ENCODE peak calls at places on chromosomes 3 and 15, in ten cellular contexts. One of them, this sample, is unnamed.

GRCh38 chr3:186097663-186098451 is 11.0 kb downstream of the ETV5 start:
- DNase-seq in transverse colon: peak; percentile 67
- DNase-seq in Peyer's patch: peak; percentile 67
- DNase-seq in Karpas-422: no peak
- DNase-seq in ovary: no peak
- DNase-seq in tibial artery: peak; percentile 43
- DNase-seq in left ventricle myocardium inferior: peak; percentile 54
- DNase-seq in adrenal gland: peak; percentile 73
- DNase-seq in fibroblast of lung: peak; percentile 88
- DNase-seq in psoas muscle: peak; percentile 29
- DNase-seq in this sample: peak; percentile 86

GRCh38 chr3:135215516-135215915 is 420.5 kb downstream of the EPHB1 start:
- DNase-seq in transverse colon: no peak
- DNase-seq in Peyer's patch: no peak
- DNase-seq in Karpas-422: no peak
- DNase-seq in ovary: no peak
- DNase-seq in tibial artery: no peak
- DNase-seq in left ventricle myocardium inferior: no peak
- DNase-seq in adrenal gland: no peak
- DNase-seq in fibroblast of lung: no peak
- DNase-seq in psoas muscle: no peak
- DNase-seq in this sample: no peak

GRCh38 chr3:188164248-188164687 is 10.3 kb downstream of the LPP start:
- DNase-seq in transverse colon: peak; percentile 80
- DNase-seq in Peyer's patch: peak; percentile 84
- DNase-seq in Karpas-422: peak; percentile 54
- DNase-seq in ovary: no peak
- DNase-seq in tibial artery: no peak
- DNase-seq in left ventricle myocardium inferior: no peak
- DNase-seq in adrenal gland: no peak
- DNase-seq in fibroblast of lung: no peak
- DNase-seq in psoas muscle: no peak
- DNase-seq in this sample: peak; percentile 89

GRCh38 chr3:47825590-47825989 is 22.7 kb downstream of the DHX30 start:
- DNase-seq in transverse colon: no peak
- DNase-seq in Peyer's patch: no peak
- DNase-seq in Karpas-422: peak; percentile 62
- DNase-seq in ovary: no peak
- DNase-seq in tibial artery: no peak
- DNase-seq in left ventricle myocardium inferior: no peak
- DNase-seq in adrenal gland: no peak
- DNase-seq in fibroblast of lung: no peak
- DNase-seq in psoas muscle: no peak
- DNase-seq in this sample: no peak

GRCh38 chr3:6739288-6739687 is 121.6 kb upstream of the GRM7 start:
- DNase-seq in transverse colon: no peak
- DNase-seq in Peyer's patch: no peak
- DNase-seq in Karpas-422: no peak
- DNase-seq in ovary: no peak
- DNase-seq in tibial artery: no peak
- DNase-seq in left ventricle myocardium inferior: no peak
- DNase-seq in adrenal gland: no peak
- DNase-seq in fibroblast of lung: no peak
- DNase-seq in psoas muscle: no peak
- DNase-seq in this sample: no peak

GRCh38 chr3:76551739-76552138 is 488.2 kb upstream of the ROBO2 start:
- DNase-seq in transverse colon: no peak
- DNase-seq in Peyer's patch: no peak
- DNase-seq in Karpas-422: no peak
- DNase-seq in ovary: no peak
- DNase-seq in tibial artery: no peak
- DNase-seq in left ventricle myocardium inferior: no peak
- DNase-seq in adrenal gland: no peak
- DNase-seq in fibroblast of lung: no peak
- DNase-seq in psoas muscle: no peak
- DNase-seq in this sample: no peak

GRCh38 chr15:75058127-75058905 is 34.9 kb downstream of the PPCDC start:
- DNase-seq in transverse colon: no peak
- DNase-seq in Peyer's patch: peak; percentile 26
- DNase-seq in Karpas-422: no peak
- DNase-seq in ovary: peak; percentile 8
- DNase-seq in tibial artery: no peak
- DNase-seq in left ventricle myocardium inferior: no peak
- DNase-seq in adrenal gland: no peak
- DNase-seq in fibroblast of lung: no peak
- DNase-seq in psoas muscle: no peak
- DNase-seq in this sample: peak; percentile 6

GRCh38 chr3:108552267-108553159 is 36.7 kb downstream of the CIP2A start:
- DNase-seq in transverse colon: no peak
- DNase-seq in Peyer's patch: no peak
- DNase-seq in Karpas-422: peak; percentile 73
- DNase-seq in ovary: no peak
- DNase-seq in tibial artery: no peak
- DNase-seq in left ventricle myocardium inferior: no peak
- DNase-seq in adrenal gland: no peak
- DNase-seq in fibroblast of lung: peak; percentile 78
- DNase-seq in psoas muscle: no peak
- DNase-seq in this sample: no peak

GRCh38 chr3:134463676-134464611 is 21.8 kb downstream of the ANAPC13 start:
- DNase-seq in transverse colon: peak; percentile 58
- DNase-seq in Peyer's patch: peak; percentile 76
- DNase-seq in Karpas-422: no peak
- DNase-seq in ovary: peak; percentile 94
- DNase-seq in tibial artery: peak; percentile 77
- DNase-seq in left ventricle myocardium inferior: peak; percentile 79
- DNase-seq in adrenal gland: peak; percentile 46
- DNase-seq in fibroblast of lung: peak; percentile 97
- DNase-seq in psoas muscle: peak; percentile 83
- DNase-seq in this sample: peak; percentile 28

GRCh38 chr3:165466856-165467255 is 270.7 kb upstream of the SLITRK3 start:
- DNase-seq in transverse colon: no peak
- DNase-seq in Peyer's patch: no peak
- DNase-seq in Karpas-422: no peak
- DNase-seq in ovary: no peak
- DNase-seq in tibial artery: no peak
- DNase-seq in left ventricle myocardium inferior: no peak
- DNase-seq in adrenal gland: no peak
- DNase-seq in fibroblast of lung: peak; percentile 33
- DNase-seq in psoas muscle: no peak
- DNase-seq in this sample: no peak

GRCh38 chr15:81101894-81102815 is 31.9 kb upstream of the CFAP161 start:
- DNase-seq in transverse colon: no peak
- DNase-seq in Peyer's patch: no peak
- DNase-seq in Karpas-422: no peak
- DNase-seq in ovary: no peak
- DNase-seq in tibial artery: no peak
- DNase-seq in left ventricle myocardium inferior: no peak
- DNase-seq in adrenal gland: no peak
- DNase-seq in fibroblast of lung: no peak
- DNase-seq in psoas muscle: no peak
- DNase-seq in this sample: no peak

GRCh38 chr15:67843571-67844387 is 3.9 kb upstream of the RNU6-1 start:
- DNase-seq in transverse colon: no peak
- DNase-seq in Peyer's patch: no peak
- DNase-seq in Karpas-422: no peak
- DNase-seq in ovary: peak; percentile 85
- DNase-seq in tibial artery: no peak
- DNase-seq in left ventricle myocardium inferior: no peak
- DNase-seq in adrenal gland: peak; percentile 70
- DNase-seq in fibroblast of lung: no peak
- DNase-seq in psoas muscle: no peak
- DNase-seq in this sample: no peak

DNA sequence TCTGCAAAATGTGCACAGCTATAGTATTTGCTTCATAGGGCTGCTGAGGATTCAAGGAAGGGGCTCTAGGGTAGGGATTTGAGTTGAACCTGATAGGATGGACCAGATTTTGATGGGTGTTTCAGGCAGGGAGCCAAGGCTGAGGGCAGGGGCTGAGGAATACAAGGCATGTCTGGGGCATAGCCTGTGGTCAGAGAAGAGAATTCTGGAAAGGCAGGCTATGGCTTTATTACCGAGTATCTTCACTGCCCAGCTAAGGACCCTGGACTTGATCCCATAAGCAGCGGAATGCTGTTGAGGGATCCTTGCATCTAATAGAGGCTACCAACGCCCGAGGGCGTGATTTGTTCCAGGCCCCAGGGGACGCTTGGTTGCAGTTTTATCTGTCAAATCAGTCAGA is 193.0 kb upstream of the TLE3 start:
- DNase-seq in transverse colon: no peak
- DNase-seq in Peyer's patch: no peak
- DNase-seq in Karpas-422: no peak
- DNase-seq in ovary: no peak
- DNase-seq in tibial artery: no peak
- DNase-seq in left ventricle myocardium inferior: no peak
- DNase-seq in adrenal gland: no peak
- DNase-seq in fibroblast of lung: no peak
- DNase-seq in psoas muscle: no peak
- DNase-seq in this sample: no peak
- H3K27me3 ChIP-seq in transverse colon: no peaks in the 10 kb centered on the region
- H3K27me3 ChIP-seq in Peyer's patch: no peaks in the 10 kb centered on the region
- H3K27me3 ChIP-seq in Karpas-422: no peaks in the 10 kb centered on the region
- H3K27me3 ChIP-seq in ovary: no peaks in the 10 kb centered on the region
- H3K27me3 ChIP-seq in tibial artery: no peaks in the 10 kb centered on the region
- H3K27me3 ChIP-seq in left ventricle myocardium inferior: no peaks in the 10 kb centered on the region
- H3K27me3 ChIP-seq in adrenal gland: no peaks in the 10 kb centered on the region
- H3K27me3 ChIP-seq in fibroblast of lung: no peaks in the 10 kb centered on the region
- H3K27me3 ChIP-seq in psoas muscle: no peaks in the 10 kb centered on the region
- H3K27me3 ChIP-seq in this sample: no peaks in the 10 kb centered on the region

DNA sequence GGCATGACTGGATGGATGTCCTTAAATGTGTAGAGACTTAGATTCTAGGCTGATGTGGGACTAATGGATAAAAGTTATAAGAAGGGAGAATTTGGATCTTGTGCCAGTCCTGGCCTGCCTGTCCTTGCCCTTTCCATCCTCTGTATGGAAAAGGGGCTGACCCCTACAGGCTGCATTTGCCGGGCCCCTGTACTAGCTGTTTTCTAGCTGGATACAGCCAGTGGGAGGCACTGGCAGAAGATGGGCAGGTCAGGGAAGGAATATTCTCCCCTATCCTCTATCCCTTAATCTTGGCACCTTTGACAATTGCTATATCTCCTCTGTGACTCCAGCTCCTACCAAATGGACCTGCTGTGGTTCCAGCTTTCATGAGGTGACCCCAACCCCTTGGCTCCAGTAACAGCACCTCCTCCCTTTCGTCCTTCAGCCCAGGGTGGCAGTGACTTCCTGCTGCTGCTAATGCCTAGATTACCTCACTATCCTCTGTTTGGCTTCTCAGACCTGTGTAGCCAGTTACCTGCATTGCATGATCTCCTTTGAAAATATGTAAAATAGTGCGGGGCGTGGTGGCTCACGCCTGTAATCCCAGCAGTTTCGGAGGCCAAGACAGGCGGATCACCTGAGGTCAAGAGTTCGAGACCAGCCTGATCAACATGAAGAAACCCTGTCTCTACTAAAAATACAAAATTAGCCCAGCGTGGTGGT is 6.2 kb upstream of the TNFAIP8L3 start:
- DNase-seq in transverse colon: no peak
- DNase-seq in Peyer's patch: no peak
- DNase-seq in Karpas-422: no peak
- DNase-seq in ovary: no peak
- DNase-seq in tibial artery: no peak
- DNase-seq in left ventricle myocardium inferior: no peak
- DNase-seq in adrenal gland: no peak
- DNase-seq in fibroblast of lung: no peak
- DNase-seq in psoas muscle: no peak
- DNase-seq in this sample: no peak
- H3K27me3 ChIP-seq in transverse colon: peaks cover 11% of the 10 kb centered on the region
- H3K27me3 ChIP-seq in Peyer's patch: no peaks in the 10 kb centered on the region
- H3K27me3 ChIP-seq in Karpas-422: no peaks in the 10 kb centered on the region
- H3K27me3 ChIP-seq in ovary: no peaks in the 10 kb centered on the region
- H3K27me3 ChIP-seq in tibial artery: no peaks in the 10 kb centered on the region
- H3K27me3 ChIP-seq in left ventricle myocardium inferior: no peaks in the 10 kb centered on the region
- H3K27me3 ChIP-seq in adrenal gland: peaks cover 22% of the 10 kb centered on the region
- H3K27me3 ChIP-seq in fibroblast of lung: peaks cover 14% of the 10 kb centered on the region
- H3K27me3 ChIP-seq in psoas muscle: no peaks in the 10 kb centered on the region
- H3K27me3 ChIP-seq in this sample: no peaks in the 10 kb centered on the region

DNA sequence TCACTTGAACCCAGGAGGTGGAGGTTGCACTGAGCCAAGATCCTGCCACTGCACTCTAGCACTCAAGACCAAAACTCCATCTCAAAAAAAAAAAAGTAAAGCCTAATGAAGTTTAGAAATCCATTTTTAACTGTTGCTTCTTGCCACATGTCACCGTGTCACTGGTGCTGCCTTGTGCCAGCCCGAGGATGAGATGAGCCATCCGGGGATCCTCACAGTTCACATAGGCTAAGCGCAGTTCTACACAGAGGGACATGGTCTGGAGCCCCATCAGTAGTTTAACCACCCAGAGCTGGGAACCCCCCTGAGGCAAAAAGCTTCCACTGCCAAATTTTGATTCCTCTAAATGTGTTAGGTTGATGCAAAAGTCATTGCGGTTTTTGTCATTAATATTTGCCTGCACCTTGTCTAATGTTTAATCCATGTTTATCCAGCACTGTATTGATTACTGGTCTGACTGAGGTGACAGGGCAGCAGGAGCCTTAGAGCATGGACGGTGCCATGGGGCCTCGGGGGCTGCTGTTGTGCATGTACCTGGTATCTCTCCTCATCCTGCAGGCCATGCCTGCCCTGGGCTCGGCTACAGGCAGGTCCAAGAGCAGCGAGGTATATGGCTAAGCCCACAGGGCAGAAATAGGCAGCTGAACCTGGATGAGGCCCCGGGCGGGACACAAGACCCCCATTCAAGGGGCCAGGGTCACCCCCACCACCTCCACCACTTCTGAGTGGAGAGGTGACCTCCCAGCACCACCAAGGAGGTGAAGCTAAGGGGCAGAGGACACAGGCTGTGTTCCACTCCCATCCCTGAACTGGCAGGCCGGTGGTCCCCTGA is at the start of gene ITIH1:
- DNase-seq in transverse colon: no peak
- DNase-seq in Peyer's patch: no peak
- DNase-seq in Karpas-422: no peak
- DNase-seq in ovary: peak; percentile 24
- DNase-seq in tibial artery: no peak
- DNase-seq in left ventricle myocardium inferior: no peak
- DNase-seq in adrenal gland: peak; percentile 6
- DNase-seq in fibroblast of lung: no peak
- DNase-seq in psoas muscle: no peak
- DNase-seq in this sample: no peak
- H3K27me3 ChIP-seq in transverse colon: no peaks in the 10 kb centered on the region
- H3K27me3 ChIP-seq in Peyer's patch: no peaks in the 10 kb centered on the region
- H3K27me3 ChIP-seq in Karpas-422: no peaks in the 10 kb centered on the region
- H3K27me3 ChIP-seq in ovary: no peaks in the 10 kb centered on the region
- H3K27me3 ChIP-seq in tibial artery: peaks cover 9% of the 10 kb centered on the region
- H3K27me3 ChIP-seq in left ventricle myocardium inferior: peaks cover 11% of the 10 kb centered on the region
- H3K27me3 ChIP-seq in adrenal gland: no peaks in the 10 kb centered on the region
- H3K27me3 ChIP-seq in fibroblast of lung: peaks cover 15% of the 10 kb centered on the region
- H3K27me3 ChIP-seq in psoas muscle: no peaks in the 10 kb centered on the region
- H3K27me3 ChIP-seq in this sample: no peaks in the 10 kb centered on the region

DNA sequence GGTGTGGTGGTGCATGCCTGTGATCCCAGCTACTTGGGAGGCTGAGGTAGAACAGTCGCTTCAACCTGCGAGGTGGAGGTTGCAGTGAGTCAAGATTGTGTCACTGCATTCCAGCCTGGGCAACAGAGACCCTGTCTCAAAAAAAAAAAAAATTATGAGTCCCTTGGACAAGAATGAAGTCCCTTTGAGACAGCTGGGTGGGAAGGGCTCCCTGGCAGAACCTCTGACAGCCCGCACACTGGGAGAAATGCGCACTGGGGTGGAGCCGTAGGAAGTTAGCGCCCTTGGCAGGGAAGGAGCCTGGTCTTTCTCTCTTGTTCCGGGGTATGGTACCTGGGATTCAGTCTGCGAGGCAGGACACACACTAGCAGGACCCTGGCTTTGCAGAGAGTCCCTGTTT is 51.4 kb downstream of the SLC30A4 start:
- DNase-seq in transverse colon: no peak
- DNase-seq in Peyer's patch: no peak
- DNase-seq in Karpas-422: no peak
- DNase-seq in ovary: no peak
- DNase-seq in tibial artery: no peak
- DNase-seq in left ventricle myocardium inferior: no peak
- DNase-seq in adrenal gland: no peak
- DNase-seq in fibroblast of lung: no peak
- DNase-seq in psoas muscle: no peak
- DNase-seq in this sample: no peak
- H3K27me3 ChIP-seq in transverse colon: no peaks in the 10 kb centered on the region
- H3K27me3 ChIP-seq in Peyer's patch: no peaks in the 10 kb centered on the region
- H3K27me3 ChIP-seq in Karpas-422: no peaks in the 10 kb centered on the region
- H3K27me3 ChIP-seq in ovary: no peaks in the 10 kb centered on the region
- H3K27me3 ChIP-seq in tibial artery: peaks cover 20% of the 10 kb centered on the region
- H3K27me3 ChIP-seq in left ventricle myocardium inferior: peaks cover 54% of the 10 kb centered on the region
- H3K27me3 ChIP-seq in adrenal gland: peaks cover 6% of the 10 kb centered on the region
- H3K27me3 ChIP-seq in fibroblast of lung: peaks cover 3% of the 10 kb centered on the region
- H3K27me3 ChIP-seq in psoas muscle: no peaks in the 10 kb centered on the region
- H3K27me3 ChIP-seq in this sample: no peaks in the 10 kb centered on the region

This sample was measured in colonic mucosa.